ENCODE peak calls at places on chromosomes 4 and X, in ten cellular contexts. A, L, U, X, V, C, W, Y, S and D are unnamed samples. For H3K4me1, the result is how much of the 10 kb centered on the place peaks cover.

GRCh38 chr4:150960818-150961217 is 54.3 kb downstream of the LRBA start:
- DNase-seq in U (no peak), L (peak), C (no peak), Y (no peak), S (no peak), V (no peak), X (no peak), W (no peak), A (no peak), D (no peak)

GRCh38 chrX:66602381-66602938 is 36.4 kb downstream of the EDA2R start:
- DNase-seq in X (no peak), L (no peak), S (no peak), U (no peak), C (no peak), Y (no peak), W (no peak), V (no peak), A (no peak), D (no peak)

GRCh38 chr4:121336706-121337105 is 44.1 kb downstream of the QRFPR start:
- DNase-seq in Y (no peak), S (no peak), W (no peak), X (no peak), L (no peak), U (no peak), C (no peak), V (no peak), A (no peak), D (no peak)

GRCh38 chr4:151690164-151690856 is 70.5 kb downstream of the GATB start:
- DNase-seq in U (no peak), C (peak), W (no peak), X (no peak), L (peak), V (no peak), S (no peak), A (no peak), Y (no peak), D (no peak)

GRCh38 chr4:68326146-68326545 is 23.7 kb downstream of the YTHDC1 start:
- DNase-seq in C (no peak), U (no peak), A (no peak), L (no peak), W (no peak), S (no peak), X (no peak), V (no peak), Y (no peak), D (no peak)

GRCh38 chr4:91448668-91449330 is 855.0 kb upstream of the GRID2 start:
- DNase-seq in U (no peak), V (no peak), W (no peak), S (no peak), A (no peak), Y (peak), L (no peak), C (no peak), X (no peak), D (no peak)

GRCh38 chrX:10507876-10508275 is 112.5 kb downstream of the MID1 start:
- DNase-seq in L (peak), X (no peak), A (no peak), S (no peak), U (no peak), Y (no peak), V (no peak), W (no peak), C (peak), D (no peak)

GRCh38 chr4:33073811-33074210 is 2353.6 kb downstream of the PCDH7 start:
- DNase-seq in W (no peak), X (no peak), Y (no peak), L (no peak), S (no peak), C (peak), U (no peak), A (no peak), V (no peak), D (no peak)

GRCh38 chr4:8188085-8188484 is 11.0 kb upstream of the SH3TC1 start:
- DNase-seq in S (no peak), U (peak), A (no peak), V (no peak), W (no peak), Y (no peak), L (peak), C (no peak), X (no peak), D (peak)

GRCh38 chr4:184279496-184280082 is 61.9 kb upstream of the ENPP6 start:
- DNase-seq in X (peak), S (no peak), A (no peak), V (no peak), U (no peak), L (no peak), W (no peak), C (no peak), Y (no peak), D (no peak)

GRCh38 chr4:40301592-40301991 is 33.5 kb upstream of the CHRNA9 start:
- DNase-seq in W (no peak), V (peak), Y (no peak), L (no peak), S (no peak), A (peak), X (no peak), C (no peak), U (peak), D (no peak)

GRCh38 chrX:11759172-11759460 is 1.1 kb downstream of the MSL3 start:
- DNase-seq in S (no peak), A (no peak), X (no peak), V (no peak), W (peak), C (no peak), Y (no peak), L (no peak), U (peak), D (no peak)

GRCh38 chrX:88437563-88437962 is 309.5 kb upstream of the CPXCR1 start:
- DNase-seq in C (no peak), U (no peak), V (no peak), X (no peak), A (no peak), Y (no peak), W (no peak), S (no peak), L (no peak), D (no peak)

GRCh38 chr4:13860126-13860525 is 232.6 kb upstream of the BOD1L1 start:
- DNase-seq in X (no peak), U (no peak), A (no peak), C (no peak), L (no peak), S (no peak), V (no peak), Y (no peak), W (no peak), D (no peak)

GRCh38 chr4:159444668-159445067 is 341.8 kb downstream of the RAPGEF2 start:
- DNase-seq in W (no peak), C (peak), A (no peak), Y (no peak), X (no peak), S (no peak), L (peak), V (no peak), U (no peak), D (no peak)

GRCh38 chr4:19850909-19851308 is 400.8 kb upstream of the SLIT2 start:
- DNase-seq in W (no peak), Y (peak), C (peak), A (no peak), L (peak), S (no peak), V (no peak), X (no peak), U (no peak), D (no peak)

GRCh38 chr4:47045261-47045660 is 13.9 kb downstream of the GABRB1 start:
- DNase-seq in C (no peak), L (no peak), X (no peak), V (no peak), U (no peak), Y (no peak), S (no peak), A (no peak), W (no peak), D (no peak)

GRCh38 chr4:39255266-39255665 is 72.9 kb downstream of the WDR19 start:
- DNase-seq in C (peak), L (peak), U (no peak), W (no peak), S (no peak), X (no peak), V (no peak), Y (no peak), A (no peak), D (no peak)

GRCh38 chrX:17860811-17861495 is at the start of gene RAI2:
- DNase-seq in V (no peak), Y (no peak), S (peak), X (no peak), L (no peak), A (peak), W (peak), C (no peak), U (peak), D (no peak)

GRCh38 chr4:1347410-1347864 is 429 bp downstream of the UVSSA start:
- DNase-seq in X (no peak), C (peak), L (peak), S (peak), A (peak), U (no peak), Y (no peak), W (peak), V (no peak), D (peak)

GRCh38 chr4:10403633-10404445 is 53.4 kb downstream of the ZNF518B start:
- DNase-seq in Y (peak), L (peak), X (no peak), U (no peak), W (no peak), S (no peak), A (peak), V (no peak), C (peak), D (no peak)

GRCh38 chrX:136531951-136532350 is at the start of gene VGLL1:
- DNase-seq in A (no peak), L (no peak), C (no peak), S (no peak), X (no peak), W (no peak), Y (no peak), V (no peak), U (no peak), D (no peak)

GRCh38 chrX:16651422-16651821 is 1.5 kb downstream of the S100G start:
- DNase-seq in S (no peak), X (no peak), L (no peak), U (no peak), C (no peak), W (no peak), A (no peak), V (no peak), Y (no peak), D (no peak)

GRCh38 chr4:69713593-69713992 is 46.8 kb downstream of the SULT1B1 start:
- DNase-seq in C (no peak), X (no peak), U (no peak), V (no peak), A (no peak), L (no peak), S (no peak), Y (no peak), W (no peak), D (no peak)

GRCh38 chr4:41268024-41268423 is 11.3 kb downstream of the UCHL1 start:
- DNase-seq in L (no peak), V (no peak), W (no peak), U (no peak), C (no peak), A (peak), X (no peak), Y (no peak), S (no peak), D (no peak)

GRCh38 chr4:42627887-42628646 is 28.8 kb downstream of the ATP8A1 start:
- DNase-seq in L (no peak), W (peak), V (peak), S (peak), X (no peak), U (no peak), Y (no peak), A (peak), C (no peak), D (peak)

GRCh38 chrX:106613277-106613676 is 1.5 kb downstream of the RADX start:
- DNase-seq in S (no peak), L (no peak), A (no peak), Y (no peak), U (no peak), C (no peak), V (no peak), X (no peak), W (no peak), D (no peak)

GRCh38 chrX:106615041-106615440 is 3.3 kb downstream of the RADX start:
- DNase-seq in U (no peak), V (no peak), X (no peak), S (no peak), C (no peak), L (no peak), Y (no peak), W (no peak), A (no peak), D (no peak)

GRCh38 chrX:106612403-106612789 is 618 bp downstream of the RADX start:
- DNase-seq in V (no peak), S (no peak), L (no peak), A (no peak), X (no peak), Y (no peak), W (no peak), C (no peak), U (no peak), D (no peak)

GRCh38 chrX:106611323-106611681 is 476 bp upstream of the RADX start:
- DNase-seq in A (no peak), S (no peak), C (no peak), L (no peak), V (no peak), X (no peak), U (no peak), Y (no peak), W (no peak), D (no peak)

GRCh38 chrX:106611682-106612402 is at the start of gene RADX:
- DNase-seq in C (peak), W (peak), S (peak), U (peak), X (no peak), L (peak), Y (peak), V (peak), A (peak), D (peak)
- TF ChIP-seq POLR2A in C (no peak), W (no peak), S (peak), U (no peak), X (no peak), L (no peak), Y (peak), V (peak), A (peak), D (peak)

GRCh38 chr4:6772223-6772928 is 10.2 kb upstream of the KIAA0232 start:
- DNase-seq in W (no peak), S (no peak), L (no peak), X (no peak), U (no peak), Y (no peak), V (no peak), A (peak), C (no peak), D (no peak)

GRCh38 chr4:6771229-6771671 is 11.3 kb upstream of the KIAA0232 start:
- DNase-seq in W (no peak), L (no peak), S (no peak), A (no peak), U (no peak), C (peak), V (no peak), X (no peak), Y (no peak), D (peak)

GRCh38 chr4:6769138-6769983 is 13.2 kb upstream of the KIAA0232 start:
- DNase-seq in A (no peak), S (no peak), L (no peak), V (no peak), Y (no peak), X (no peak), W (no peak), U (no peak), C (no peak), D (no peak)

GRCh38 chr4:6769984-6770420 is 12.5 kb upstream of the KIAA0232 start:
- DNase-seq in S (no peak), X (no peak), V (no peak), Y (no peak), A (no peak), C (no peak), U (no peak), W (no peak), L (no peak), D (no peak)

DNA sequence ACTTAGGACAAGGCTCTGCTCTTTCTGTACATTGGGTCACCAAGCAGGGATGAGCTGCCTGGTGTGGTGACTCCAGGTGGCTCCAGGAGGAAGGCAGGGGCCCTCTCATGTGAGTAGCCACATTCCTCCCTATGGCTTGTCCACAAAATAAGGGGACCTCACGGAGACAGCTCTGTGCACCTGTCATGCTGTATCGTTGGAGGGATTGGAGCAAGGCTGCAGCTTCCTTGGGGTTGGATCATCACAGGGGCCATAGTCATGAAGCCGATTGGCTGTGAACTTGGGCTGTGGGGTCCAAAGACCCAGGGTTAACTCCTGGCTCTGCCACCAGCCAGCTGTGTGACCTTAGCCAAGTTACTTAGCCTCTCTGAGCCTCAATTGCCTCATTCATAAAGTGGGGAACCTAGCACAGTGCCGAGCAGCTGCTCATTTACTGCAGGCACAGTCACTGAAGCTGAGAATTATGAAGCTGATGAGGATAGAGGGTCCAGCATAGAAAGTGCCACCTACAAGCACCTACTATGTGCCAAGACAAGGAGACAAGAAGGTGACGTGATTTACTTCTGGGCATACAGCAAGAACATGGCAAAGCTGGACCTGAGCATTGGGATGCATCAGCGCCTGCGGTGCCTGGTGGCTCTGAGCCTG is 11.8 kb upstream of the KIAA0232 start:
- DNase-seq in U (no peak), V (no peak), W (no peak), X (no peak), A (no peak), C (no peak), L (no peak), S (no peak), Y (no peak), D (no peak)
- H3K4me1 ChIP-seq in U (under half), V (under half), W (under half), X (under half), A (half or more), C (under half), L (under half), S (under half), Y (under half), D (under half)

GRCh38 chrX:154372612-154373022 is 1.8 kb downstream of the FLNA start:
- DNase-seq in L (no peak), X (no peak), V (peak), C (peak), S (no peak), A (no peak), Y (no peak), W (no peak), U (no peak), D (no peak)
- H3K4me3 ChIP-seq in L (no peak), X (peak), V (no peak), C (peak), S (peak), A (peak), Y (no peak), W (peak), U (peak), D (no peak)

GRCh38 chrX:51834076-51834475 is 59.3 kb upstream of the MAGED1 start:
- DNase-seq in S (no peak), C (no peak), X (no peak), U (no peak), Y (no peak), W (no peak), L (no peak), A (peak), V (no peak), D (no peak)
- TF ChIP-seq POLR2A in S (no peak), C (no peak), X (no peak), U (no peak), Y (no peak), W (no peak), L (no peak), A (no peak), V (no peak), D (no peak)